ENCODE peak calls at places on chromosomes 12 and 14, in nine cellular contexts. One of them, this sample, is unnamed.

GRCh38 chr12:120222288-120222832 is 21.4 kb upstream of the RPLP0 start:
- DNase-seq in neural progenitor cell: no peak
- DNase-seq in CD8-positive, alpha-beta memory T cell: no peak
- DNase-seq in stomach: no peak
- DNase-seq in IMR-90: no peak
- DNase-seq in fibroblast of lung: no peak
- DNase-seq in ovary: no peak
- DNase-seq in uterus: no peak
- DNase-seq in colonic mucosa: no peak
- DNase-seq in this sample: no peak

GRCh38 chr14:99968931-99969330 is 96.3 kb upstream of the EVL start:
- DNase-seq in neural progenitor cell: no peak
- DNase-seq in CD8-positive, alpha-beta memory T cell: no peak
- DNase-seq in stomach: no peak
- DNase-seq in IMR-90: peak; percentile 44
- DNase-seq in fibroblast of lung: peak; percentile 81
- DNase-seq in ovary: no peak
- DNase-seq in uterus: no peak
- DNase-seq in colonic mucosa: no peak
- DNase-seq in this sample: no peak

GRCh38 chr14:97781961-97782360 is 984.8 kb downstream of the VRK1 start:
- DNase-seq in neural progenitor cell: no peak
- DNase-seq in CD8-positive, alpha-beta memory T cell: no peak
- DNase-seq in stomach: no peak
- DNase-seq in IMR-90: no peak
- DNase-seq in fibroblast of lung: no peak
- DNase-seq in ovary: no peak
- DNase-seq in uterus: no peak
- DNase-seq in colonic mucosa: no peak
- DNase-seq in this sample: no peak

GRCh38 chr12:121114019-121114639 is 18.5 kb upstream of the P2RX7 start:
- DNase-seq in neural progenitor cell: no peak
- DNase-seq in CD8-positive, alpha-beta memory T cell: no peak
- DNase-seq in stomach: no peak
- DNase-seq in IMR-90: no peak
- DNase-seq in fibroblast of lung: peak; percentile 39
- DNase-seq in ovary: no peak
- DNase-seq in uterus: no peak
- DNase-seq in colonic mucosa: no peak
- DNase-seq in this sample: no peak

GRCh38 chr12:331287-331686 is 57.8 kb downstream of the KDM5A start:
- DNase-seq in neural progenitor cell: no peak
- DNase-seq in CD8-positive, alpha-beta memory T cell: no peak
- DNase-seq in stomach: no peak
- DNase-seq in IMR-90: no peak
- DNase-seq in fibroblast of lung: no peak
- DNase-seq in ovary: no peak
- DNase-seq in uterus: no peak
- DNase-seq in colonic mucosa: no peak
- DNase-seq in this sample: no peak

GRCh38 chr14:67962215-67962644 is 142.7 kb downstream of the RAD51B start:
- DNase-seq in neural progenitor cell: no peak
- DNase-seq in CD8-positive, alpha-beta memory T cell: no peak
- DNase-seq in stomach: no peak
- DNase-seq in IMR-90: no peak
- DNase-seq in fibroblast of lung: no peak
- DNase-seq in ovary: no peak
- DNase-seq in uterus: no peak
- DNase-seq in colonic mucosa: peak; percentile 58
- DNase-seq in this sample: no peak

GRCh38 chr14:100609941-100610391 is 22.7 kb upstream of the BEGAIN start:
- DNase-seq in neural progenitor cell: no peak
- DNase-seq in CD8-positive, alpha-beta memory T cell: no peak
- DNase-seq in stomach: no peak
- DNase-seq in IMR-90: no peak
- DNase-seq in fibroblast of lung: no peak
- DNase-seq in ovary: no peak
- DNase-seq in uterus: no peak
- DNase-seq in colonic mucosa: no peak
- DNase-seq in this sample: no peak

GRCh38 chr12:102816816-102817434 is 100.1 kb downstream of the PAH start:
- DNase-seq in neural progenitor cell: peak; percentile 56
- DNase-seq in CD8-positive, alpha-beta memory T cell: no peak
- DNase-seq in stomach: no peak
- DNase-seq in IMR-90: peak; percentile 29
- DNase-seq in fibroblast of lung: peak; percentile 8
- DNase-seq in ovary: no peak
- DNase-seq in uterus: no peak
- DNase-seq in colonic mucosa: no peak
- DNase-seq in this sample: no peak

GRCh38 chr14:33851931-33852330 is 98.9 kb downstream of the EGLN3 start:
- DNase-seq in neural progenitor cell: no peak
- DNase-seq in CD8-positive, alpha-beta memory T cell: no peak
- DNase-seq in stomach: no peak
- DNase-seq in IMR-90: no peak
- DNase-seq in fibroblast of lung: no peak
- DNase-seq in ovary: no peak
- DNase-seq in uterus: no peak
- DNase-seq in colonic mucosa: no peak
- DNase-seq in this sample: no peak

GRCh38 chr14:56156096-56156495 is 37.9 kb downstream of the PELI2 start:
- DNase-seq in neural progenitor cell: no peak
- DNase-seq in CD8-positive, alpha-beta memory T cell: no peak
- DNase-seq in stomach: no peak
- DNase-seq in IMR-90: peak; percentile 54
- DNase-seq in fibroblast of lung: no peak
- DNase-seq in ovary: no peak
- DNase-seq in uterus: no peak
- DNase-seq in colonic mucosa: no peak
- DNase-seq in this sample: no peak

DNA sequence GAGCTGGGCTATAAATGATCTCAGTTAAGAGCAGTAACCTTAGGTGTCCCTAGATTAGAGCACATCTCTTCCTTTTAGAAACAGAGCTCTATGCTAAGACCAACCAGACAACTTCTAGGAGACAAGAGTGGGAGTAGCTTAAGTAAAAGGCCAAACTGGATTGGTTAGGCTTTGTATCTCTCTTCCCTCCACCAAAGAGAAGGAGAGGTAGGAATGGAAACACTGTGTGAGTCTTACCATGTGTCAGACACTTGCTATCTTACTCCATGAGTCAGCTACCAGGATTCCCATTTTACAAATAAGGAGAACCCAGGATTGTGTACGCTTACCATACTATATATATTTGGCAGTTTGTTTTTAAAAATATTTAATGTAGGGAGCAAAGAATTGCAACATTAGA is 122.9 kb downstream of the PAX9 start:
- DNase-seq in neural progenitor cell: no peak
- DNase-seq in CD8-positive, alpha-beta memory T cell: no peak
- DNase-seq in stomach: no peak
- DNase-seq in IMR-90: peak; percentile 3
- DNase-seq in fibroblast of lung: peak; percentile 6
- DNase-seq in ovary: no peak
- DNase-seq in uterus: no peak
- DNase-seq in colonic mucosa: no peak
- DNase-seq in this sample: no peak
- H3K4me3 ChIP-seq in neural progenitor cell: no peak overlapping the region
- H3K4me3 ChIP-seq in CD8-positive, alpha-beta memory T cell: no peak overlapping the region
- H3K4me3 ChIP-seq in stomach: no peak overlapping the region
- H3K4me3 ChIP-seq in IMR-90: no peak overlapping the region
- H3K4me3 ChIP-seq in fibroblast of lung: no peak overlapping the region
- H3K4me3 ChIP-seq in ovary: no peak overlapping the region
- H3K4me3 ChIP-seq in uterus: no peak overlapping the region
- H3K4me3 ChIP-seq in colonic mucosa: no peak overlapping the region
- H3K4me3 ChIP-seq in this sample: no peak overlapping the region

DNA sequence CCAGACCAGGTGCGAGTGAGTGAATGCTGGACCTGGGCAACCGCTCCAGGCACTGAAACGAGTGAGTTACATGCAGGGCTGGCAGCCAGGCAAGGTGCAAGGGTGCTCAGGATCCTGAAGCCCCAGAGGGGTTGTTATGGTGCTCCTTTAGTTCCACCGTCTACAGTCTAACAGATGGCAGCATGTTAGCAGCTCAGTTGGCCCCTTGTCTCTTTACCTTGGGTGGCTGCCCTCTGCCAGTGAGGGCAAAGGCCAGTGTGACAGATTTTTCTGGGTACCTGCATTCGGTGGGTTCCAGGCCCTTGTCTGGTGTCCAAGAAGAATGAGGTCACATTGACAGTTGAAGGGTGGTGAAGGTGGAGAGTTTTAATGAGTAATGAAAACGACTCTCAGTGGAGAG is 106.8 kb downstream of the SLCO1B3 start:
- DNase-seq in neural progenitor cell: no peak
- DNase-seq in CD8-positive, alpha-beta memory T cell: no peak
- DNase-seq in stomach: no peak
- DNase-seq in IMR-90: no peak
- DNase-seq in fibroblast of lung: no peak
- DNase-seq in ovary: no peak
- DNase-seq in uterus: no peak
- DNase-seq in colonic mucosa: no peak
- DNase-seq in this sample: no peak
- H3K27ac ChIP-seq in neural progenitor cell: no peak overlapping the region
- H3K27ac ChIP-seq in CD8-positive, alpha-beta memory T cell: no peak overlapping the region
- H3K27ac ChIP-seq in stomach: no peak overlapping the region
- H3K27ac ChIP-seq in IMR-90: no peak overlapping the region
- H3K27ac ChIP-seq in fibroblast of lung: no peak overlapping the region
- H3K27ac ChIP-seq in ovary: no peak overlapping the region
- H3K27ac ChIP-seq in uterus: no peak overlapping the region
- H3K27ac ChIP-seq in colonic mucosa: no peak overlapping the region
- H3K27ac ChIP-seq in this sample: no peak overlapping the region

DNA sequence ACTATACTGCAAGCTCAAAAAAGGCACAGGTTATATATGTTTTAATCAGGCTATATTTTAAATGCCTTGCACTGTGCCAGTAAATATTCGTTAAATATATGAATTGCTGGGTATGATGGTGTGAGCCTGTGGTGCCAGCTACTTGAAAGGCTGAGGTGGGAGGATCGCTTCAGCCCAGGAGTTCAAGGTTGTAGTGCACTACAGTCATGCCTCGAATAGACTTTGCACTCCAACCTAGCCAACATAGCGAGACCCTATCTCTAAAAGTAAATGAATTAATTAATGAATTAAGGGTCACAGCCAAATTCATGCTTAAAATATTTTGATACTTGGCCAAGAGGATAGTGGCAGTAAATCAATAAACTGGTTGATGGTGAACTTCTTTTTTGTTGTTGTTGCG is 22.2 kb upstream of the MDM2 start:
- DNase-seq in neural progenitor cell: no peak
- DNase-seq in CD8-positive, alpha-beta memory T cell: no peak
- DNase-seq in stomach: no peak
- DNase-seq in IMR-90: no peak
- DNase-seq in fibroblast of lung: no peak
- DNase-seq in ovary: no peak
- DNase-seq in uterus: no peak
- DNase-seq in colonic mucosa: no peak
- DNase-seq in this sample: no peak
- H3K4me1 ChIP-seq in neural progenitor cell: peaks cover 6% of the 10 kb centered on the region
- H3K4me1 ChIP-seq in CD8-positive, alpha-beta memory T cell: no peaks in the 10 kb centered on the region
- H3K4me1 ChIP-seq in stomach: peaks cover 6% of the 10 kb centered on the region
- H3K4me1 ChIP-seq in IMR-90: peaks cover 6% of the 10 kb centered on the region
- H3K4me1 ChIP-seq in fibroblast of lung: peaks cover 2% of the 10 kb centered on the region
- H3K4me1 ChIP-seq in ovary: peaks cover 2% of the 10 kb centered on the region
- H3K4me1 ChIP-seq in uterus: no peaks in the 10 kb centered on the region
- H3K4me1 ChIP-seq in colonic mucosa: no peaks in the 10 kb centered on the region
- H3K4me1 ChIP-seq in this sample: peaks cover 26% of the 10 kb centered on the region

DNA sequence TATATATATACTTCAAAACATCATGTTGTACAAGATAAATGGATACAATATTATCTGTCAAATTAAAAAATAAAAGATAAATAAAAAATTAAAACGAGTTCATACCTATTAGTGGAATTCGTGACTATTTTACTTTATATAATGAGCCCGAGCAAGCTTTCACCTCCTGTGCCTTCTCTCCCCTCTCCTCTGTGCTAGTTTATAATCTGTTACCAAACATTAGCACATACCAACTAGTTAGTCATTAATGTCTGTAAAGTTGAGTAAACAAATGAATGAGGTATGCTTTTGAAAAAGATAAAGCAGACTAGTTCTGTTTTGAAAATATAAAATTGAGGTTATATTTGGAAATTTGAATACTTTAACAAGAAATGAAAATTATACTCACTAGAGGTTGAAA is 84.0 kb downstream of the LRRC9 start:
- DNase-seq in neural progenitor cell: no peak
- DNase-seq in CD8-positive, alpha-beta memory T cell: no peak
- DNase-seq in stomach: no peak
- DNase-seq in IMR-90: no peak
- DNase-seq in fibroblast of lung: no peak
- DNase-seq in ovary: no peak
- DNase-seq in uterus: no peak
- DNase-seq in colonic mucosa: no peak
- DNase-seq in this sample: no peak
- H3K4me3 ChIP-seq in neural progenitor cell: no peak overlapping the region
- H3K4me3 ChIP-seq in CD8-positive, alpha-beta memory T cell: no peak overlapping the region
- H3K4me3 ChIP-seq in stomach: no peak overlapping the region
- H3K4me3 ChIP-seq in IMR-90: no peak overlapping the region
- H3K4me3 ChIP-seq in fibroblast of lung: no peak overlapping the region
- H3K4me3 ChIP-seq in ovary: no peak overlapping the region
- H3K4me3 ChIP-seq in uterus: no peak overlapping the region
- H3K4me3 ChIP-seq in colonic mucosa: no peak overlapping the region
- H3K4me3 ChIP-seq in this sample: no peak overlapping the region

GRCh38 chr12:62256408-62257079 is 3.7 kb upstream of the USP15 start:
- DNase-seq in neural progenitor cell: no peak
- DNase-seq in CD8-positive, alpha-beta memory T cell: no peak
- DNase-seq in stomach: no peak
- DNase-seq in IMR-90: peak; percentile 36
- DNase-seq in fibroblast of lung: peak; percentile 57
- DNase-seq in ovary: peak; percentile 31
- DNase-seq in uterus: no peak
- DNase-seq in colonic mucosa: no peak
- DNase-seq in this sample: peak; percentile 23
- H3K27ac ChIP-seq in neural progenitor cell: no peak overlapping the region
- H3K27ac ChIP-seq in CD8-positive, alpha-beta memory T cell: no peak overlapping the region
- H3K27ac ChIP-seq in stomach: no peak overlapping the region
- H3K27ac ChIP-seq in IMR-90: no peak overlapping the region
- H3K27ac ChIP-seq in fibroblast of lung: no peak overlapping the region
- H3K27ac ChIP-seq in ovary: peak overlapping the region; percentile 46
- H3K27ac ChIP-seq in uterus: peak overlapping the region; percentile 54
- H3K27ac ChIP-seq in colonic mucosa: no peak overlapping the region
- H3K27ac ChIP-seq in this sample: peak overlapping the region; percentile 31

DNA sequence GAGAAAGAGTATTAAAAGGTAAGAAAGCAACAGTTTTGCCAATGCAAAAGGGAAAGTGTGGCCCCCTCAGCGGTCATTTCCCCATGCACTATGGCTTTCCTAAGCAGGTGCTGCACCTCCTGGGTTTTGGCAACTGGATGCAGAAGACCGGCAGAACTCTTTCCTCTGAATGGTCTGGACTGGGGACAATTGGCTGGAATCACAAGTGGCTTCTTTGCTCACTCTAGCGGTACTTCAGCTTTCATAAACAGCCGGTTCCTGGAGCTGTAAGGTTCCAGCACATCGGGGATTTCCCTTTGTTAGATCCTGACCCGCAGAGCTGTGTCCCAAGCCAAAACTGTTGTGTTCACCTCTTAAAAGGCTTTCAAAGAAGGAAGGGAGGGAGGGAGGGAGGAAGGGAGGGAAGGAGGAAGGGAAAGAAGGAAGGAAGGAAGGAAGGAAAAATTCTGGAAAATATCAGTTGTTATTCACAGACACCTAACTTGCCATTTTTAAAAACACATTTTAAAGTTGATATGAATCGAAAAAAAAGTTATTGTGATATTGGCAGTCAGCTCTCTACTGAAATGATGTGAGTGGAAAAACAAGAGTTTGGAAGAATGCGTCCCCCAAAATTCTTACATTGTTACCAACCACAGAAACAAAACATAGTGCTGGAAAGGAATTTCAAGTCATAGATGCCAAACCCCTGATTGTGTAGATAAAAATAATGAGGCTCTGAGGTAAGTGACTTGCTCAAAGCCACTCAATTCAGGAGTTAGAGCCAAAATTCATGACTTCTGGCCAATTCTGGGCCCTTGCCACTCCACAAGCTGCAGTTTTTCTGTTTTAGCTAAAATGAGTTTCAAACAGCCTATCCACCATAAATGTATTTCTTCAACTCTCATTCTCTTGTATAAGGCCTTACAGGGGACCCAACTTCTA is 220.6 kb upstream of the HMGA2 start:
- DNase-seq in neural progenitor cell: peak; percentile 44
- DNase-seq in CD8-positive, alpha-beta memory T cell: no peak
- DNase-seq in stomach: peak; percentile 45
- DNase-seq in IMR-90: peak; percentile 94
- DNase-seq in fibroblast of lung: peak; percentile 98
- DNase-seq in ovary: no peak
- DNase-seq in uterus: no peak
- DNase-seq in colonic mucosa: peak; percentile 51
- DNase-seq in this sample: peak; percentile 16
- H3K4me1 ChIP-seq in neural progenitor cell: peaks cover 16% of the 10 kb centered on the region
- H3K4me1 ChIP-seq in CD8-positive, alpha-beta memory T cell: no peaks in the 10 kb centered on the region
- H3K4me1 ChIP-seq in stomach: peaks cover 20% of the 10 kb centered on the region
- H3K4me1 ChIP-seq in IMR-90: peaks cover 15% of the 10 kb centered on the region
- H3K4me1 ChIP-seq in fibroblast of lung: peaks cover 25% of the 10 kb centered on the region
- H3K4me1 ChIP-seq in ovary: no peaks in the 10 kb centered on the region
- H3K4me1 ChIP-seq in uterus: no peaks in the 10 kb centered on the region
- H3K4me1 ChIP-seq in colonic mucosa: peaks cover 7% of the 10 kb centered on the region
- H3K4me1 ChIP-seq in this sample: no peaks in the 10 kb centered on the region

This sample was measured in pancreas.